ENCODE peak calls at places on chromosomes 4 and X, in seven cellular contexts. H, V, S, B, I, Y and G are unnamed samples.

GRCh38 chr4:185304944-185305690 is 90.6 kb downstream of the LRP2BP start:
- DNase-seq in H (no peak), S (peak; percentile 13), I (peak; percentile 39), Y (no peak), V (no peak), B (peak; percentile 72), G (peak; percentile 0)

GRCh38 chrX:154409222-154409871 is at the start of gene DNASE1L1:
- DNase-seq in I (peak; percentile 90), S (peak; percentile 83), B (peak; percentile 83), V (peak; percentile 84), Y (peak; percentile 57), H (peak; percentile 60), G (no peak)

GRCh38 chr4:86129546-86129945 is 230.3 kb downstream of the MAPK10 start:
- DNase-seq in Y (no peak), I (no peak), B (no peak), H (no peak), S (no peak), V (no peak), G (no peak)

GRCh38 chr4:109735566-109736454 is 5.9 kb upstream of the PLA2G12A start:
- DNase-seq in I (peak; percentile 54), H (no peak), B (no peak), S (no peak), V (no peak), Y (no peak), G (no peak)

GRCh38 chr4:8516061-8516573 is 64.1 kb upstream of the GPR78 start:
- DNase-seq in Y (no peak), B (no peak), V (no peak), I (no peak), S (no peak), H (no peak), G (no peak)

GRCh38 chrX:110286126-110286525 is 31.8 kb downstream of the AMMECR1 start:
- DNase-seq in S (no peak), H (no peak), Y (peak; percentile 50), I (peak; percentile 86), B (no peak), V (peak; percentile 76), G (no peak)

GRCh38 chrX:30304866-30305265 is 4.3 kb downstream of the NR0B1 start:
- DNase-seq in V (no peak), B (no peak), H (no peak), I (no peak), S (no peak), Y (no peak), G (no peak)

GRCh38 chr4:151238477-151238876 is 38.5 kb upstream of the PRSS48 start:
- DNase-seq in S (no peak), V (no peak), Y (no peak), H (no peak), I (peak; percentile 23), B (no peak), G (no peak)

GRCh38 chr4:37812713-37813112 is 13.8 kb upstream of the PGM2 start:
- DNase-seq in Y (no peak), B (no peak), S (no peak), V (peak; percentile 46), H (no peak), I (peak; percentile 60), G (no peak)

GRCh38 chr4:19689511-19689910 is 562.2 kb upstream of the SLIT2 start:
- DNase-seq in V (no peak), Y (no peak), I (peak; percentile 94), S (no peak), B (no peak), H (no peak), G (no peak)

GRCh38 chrX:47637546-47638195 is 7.9 kb upstream of the CFP start:
- DNase-seq in S (peak; percentile 37), B (peak; percentile 72), H (peak; percentile 66), V (no peak), Y (no peak), I (peak; percentile 41), G (peak; percentile 46)

GRCh38 chr4:109027016-109027500 is 264.2 kb upstream of the ETNPPL start:
- DNase-seq in S (no peak), Y (no peak), I (no peak), V (no peak), B (no peak), H (no peak), G (no peak)

GRCh38 chrX:129759576-129760061 is 20.1 kb upstream of the SASH3 start:
- DNase-seq in V (no peak), H (no peak), I (peak; percentile 93), Y (peak; percentile 51), S (peak; percentile 35), B (no peak), G (peak; percentile 62)

GRCh38 chr4:53510316-53510715 is 81.0 kb downstream of the LNX1 start:
- DNase-seq in Y (no peak), S (no peak), H (no peak), B (no peak), V (no peak), I (peak; percentile 40), G (no peak)

GRCh38 chr4:1211951-1212545 is 36.9 kb downstream of the CTBP1 start:
- DNase-seq in V (no peak), H (peak; percentile 61), B (no peak), I (no peak), S (no peak), Y (no peak), G (no peak)

GRCh38 chrX:72126539-72127140 is 5.1 kb downstream of the RTL5 start:
- DNase-seq in H (peak; percentile 89), I (peak; percentile 83), B (peak; percentile 87), S (peak; percentile 87), Y (peak; percentile 57), V (no peak), G (peak; percentile 83)

GRCh38 chrX:53184836-53185235 is 40.2 kb downstream of the KDM5C start:
- DNase-seq in S (no peak), H (no peak), I (peak; percentile 76), V (no peak), Y (no peak), B (no peak), G (no peak)

GRCh38 chr4:3719191-3719590 is 47.0 kb upstream of the ADRA2C start:
- DNase-seq in B (no peak), I (no peak), Y (no peak), V (no peak), H (no peak), S (no peak), G (no peak)

GRCh38 chr4:150063128-150063527 is 15.1 kb upstream of the DCLK2 start:
- DNase-seq in H (no peak), I (no peak), B (no peak), S (no peak), V (no peak), Y (no peak), G (no peak)

GRCh38 chr4:187732524-187732923 is 263.0 kb upstream of the ZFP42 start:
- DNase-seq in H (no peak), S (no peak), Y (no peak), B (no peak), V (peak; percentile 34), I (no peak), G (no peak)

GRCh38 chr4:7195546-7196282 is 3.4 kb downstream of the SORCS2 start:
- DNase-seq in H (no peak), S (no peak), I (peak; percentile 84), B (no peak), V (no peak), Y (no peak), G (no peak)

DNA sequence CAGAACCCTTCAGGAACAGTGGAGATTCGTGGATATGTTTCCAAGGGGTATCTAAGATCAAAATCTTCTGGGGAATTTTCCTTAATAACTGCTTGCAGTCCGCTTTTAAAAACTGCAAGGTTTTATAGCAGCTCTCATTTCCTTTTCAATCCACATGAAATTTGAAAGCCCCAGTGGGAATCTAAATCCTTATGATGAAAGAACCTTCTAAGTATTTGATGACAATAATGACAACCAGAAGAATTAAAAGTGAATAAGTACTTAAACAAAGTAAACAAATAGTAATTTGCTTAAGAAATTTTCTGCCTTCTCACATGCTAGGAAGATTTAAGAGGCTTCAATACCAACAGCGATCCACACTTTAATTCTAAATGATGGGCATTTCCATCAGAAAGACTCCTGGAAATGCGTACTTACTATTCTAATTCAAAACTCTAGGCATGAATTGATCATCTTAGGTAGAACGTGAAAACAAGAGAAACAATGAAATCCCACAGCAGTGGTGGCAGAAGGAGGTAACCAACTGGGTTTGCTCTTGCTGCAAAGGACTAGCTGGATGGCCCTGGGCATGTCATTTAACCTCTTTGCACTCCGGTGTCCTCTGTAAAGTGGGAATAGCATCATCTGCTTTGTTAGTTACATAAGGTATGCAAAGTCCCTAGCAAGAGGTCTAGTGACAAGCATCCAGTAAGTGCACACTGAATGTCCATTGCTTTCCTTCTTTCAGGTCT is 37.5 kb upstream of the S100G start:
- DNase-seq in B (no peak), S (no peak), I (no peak), H (no peak), Y (no peak), V (no peak), G (no peak)
- H3K27me3 ChIP-seq in B (no peaks in the 10 kb centered on the region), S (no peaks in the 10 kb centered on the region), I (no peaks in the 10 kb centered on the region), H (no peaks in the 10 kb centered on the region), Y (no peaks in the 10 kb centered on the region), V (no peaks in the 10 kb centered on the region), G (no peaks in the 10 kb centered on the region)

GRCh38 chr4:113539408-113539807 is 222.1 kb downstream of the CAMK2D start:
- DNase-seq in Y (peak; percentile 49), V (no peak), S (no peak), H (no peak), B (no peak), I (peak; percentile 86), G (no peak)
- H3K4me3 ChIP-seq in Y (no peak overlapping the region), V (no peak overlapping the region), S (no peak overlapping the region), H (no peak overlapping the region), B (no peak overlapping the region), I (no peak overlapping the region), G (no peak overlapping the region)

GRCh38 chr4:107708225-107708624 is 11.8 kb downstream of the PAPSS1 start:
- DNase-seq in H (no peak), Y (no peak), S (no peak), V (peak; percentile 36), B (no peak), I (no peak), G (no peak)
- H3K9me3 ChIP-seq in H (no peaks in the 10 kb centered on the region), Y (peaks cover 14% of the 10 kb centered on the region), S (peaks cover 25% of the 10 kb centered on the region), V (no peaks in the 10 kb centered on the region), B (peaks cover 12% of the 10 kb centered on the region), I (no peaks in the 10 kb centered on the region), G (peaks cover 23% of the 10 kb centered on the region)

GRCh38 chrX:14829643-14830042 is 43.2 kb downstream of the FANCB start:
- DNase-seq in S (no peak), V (no peak), H (no peak), B (no peak), I (no peak), Y (no peak), G (no peak)
- H3K27me3 ChIP-seq in S (no peaks in the 10 kb centered on the region), V (no peaks in the 10 kb centered on the region), H (no peaks in the 10 kb centered on the region), B (no peaks in the 10 kb centered on the region), I (no peaks in the 10 kb centered on the region), Y (no peaks in the 10 kb centered on the region), G (no peaks in the 10 kb centered on the region)